ENCODE peak calls at places on chromosome 1, in ten cellular contexts. K is progenitor cell of endocrine pancreas; N is hepatic stellate cell; R is coronary artery; C is fibroblast of the aortic adventitia; U is A172; O is NCI-H69; E is AG20443; F is PC-3; L is activated naive CD4-positive, alpha-beta T cell treated with anti-CD3 and anti-CD28 coated beads, Interleukin-2, amount 50 U/mL, for 16 hours. Q is an unnamed sample.

GRCh38 chr1:1213919-1214599 is at the start of gene TNFRSF4:
- DNase-seq in R (no peak), F (no peak), U (no peak), K (no peak), O (no peak), C (no peak), N (no peak), E (no peak), L (peak; percentile 50), Q (no peak)

GRCh38 chr1:82099170-82099569 is 298.4 kb downstream of the ADGRL2 start:
- DNase-seq in R (no peak), K (no peak), C (peak; percentile 25), U (no peak), L (no peak), N (no peak), E (no peak), O (no peak), F (no peak), Q (no peak)

GRCh38 chr1:187390157-187390556 is 561.4 kb downstream of the PLA2G4A start:
- DNase-seq in K (no peak), F (peak; percentile 40), U (peak; percentile 32), R (no peak), E (no peak), L (no peak), N (no peak), O (peak; percentile 59), C (no peak), Q (no peak)

GRCh38 chr1:206590025-206590834 is 22.0 kb downstream of the EIF2D start:
- DNase-seq in E (peak; percentile 52), U (peak; percentile 88), L (peak; percentile 54), K (no peak), R (no peak), N (peak; percentile 73), C (peak; percentile 29), O (no peak), F (peak; percentile 98), Q (peak; percentile 55)

GRCh38 chr1:152884966-152885624 is 7.0 kb downstream of the SMCP start:
- DNase-seq in F (peak; percentile 32), K (no peak), N (peak; percentile 41), L (no peak), R (no peak), C (peak; percentile 37), O (no peak), U (peak; percentile 22), E (no peak), Q (peak; percentile 31)

GRCh38 chr1:111417755-111418154 is 9.8 kb downstream of the OVGP1 start:
- DNase-seq in C (no peak), N (no peak), L (no peak), E (no peak), F (peak; percentile 58), U (no peak), R (no peak), K (no peak), O (no peak), Q (peak; percentile 57)

GRCh38 chr1:47178665-47179022 is 11.2 kb downstream of the PDZK1IP1 start:
- DNase-seq in F (no peak), L (no peak), E (no peak), R (no peak), N (no peak), C (no peak), K (no peak), U (no peak), O (no peak), Q (no peak)

GRCh38 chr1:181141431-181141910 is 53.0 kb downstream of the IER5 start:
- DNase-seq in N (peak; percentile 79), U (peak; percentile 81), O (peak; percentile 82), R (no peak), K (no peak), E (peak; percentile 77), F (peak; percentile 76), L (peak; percentile 55), C (peak; percentile 82), Q (peak; percentile 79)

GRCh38 chr1:43605761-43606160 is 44.2 kb upstream of the KDM4A start:
- DNase-seq in C (no peak), R (no peak), F (no peak), O (no peak), L (no peak), U (no peak), E (peak; percentile 76), K (no peak), N (no peak), Q (peak; percentile 47)

GRCh38 chr1:62573675-62574074 is 23.6 kb upstream of the ANGPTL3 start:
- DNase-seq in C (no peak), R (no peak), O (no peak), F (no peak), U (no peak), K (no peak), E (no peak), L (no peak), N (no peak), Q (no peak)

GRCh38 chr1:169115891-169116585 is 9.5 kb downstream of the ATP1B1 start:
- DNase-seq in F (no peak), K (no peak), N (no peak), R (no peak), E (no peak), U (peak; percentile 69), L (no peak), C (no peak), O (peak; percentile 14), Q (no peak)

GRCh38 chr1:203206116-203206687 is 19.7 kb upstream of the CHI3L1 start:
- DNase-seq in U (peak; percentile 29), R (no peak), K (no peak), C (no peak), E (no peak), F (no peak), N (no peak), O (no peak), L (no peak), Q (no peak)

GRCh38 chr1:89358287-89358893 is 5.5 kb upstream of the GBP6 start:
- DNase-seq in K (peak; percentile 52), C (peak; percentile 77), N (peak; percentile 25), E (peak; percentile 76), R (no peak), O (peak; percentile 90), U (peak; percentile 39), L (peak; percentile 84), F (peak; percentile 86), Q (peak; percentile 64)

GRCh38 chr1:173202430-173203145 is 4.5 kb downstream of the TNFSF4 start:
- DNase-seq in R (no peak), U (peak; percentile 86), F (peak; percentile 98), L (no peak), O (peak; percentile 21), E (peak; percentile 56), C (peak; percentile 93), K (no peak), N (peak; percentile 15), Q (peak; percentile 35)

GRCh38 chr1:173113015-173113741 is 62.4 kb upstream of the TNFSF18 start:
- DNase-seq in L (no peak), C (peak; percentile 18), K (no peak), R (no peak), O (no peak), E (no peak), N (no peak), F (peak; percentile 99), U (peak; percentile 80), Q (no peak)